ENCODE peak calls at places on chromosomes 6 and 20, in four cellular contexts. A is ureter, N is occipital lobe, Y is NCI-H510A treated with DMSO at 0.1 percent for 48 hours. S is an unnamed sample.

GRCh38 chr20:57835462-57836455 is 125.9 kb upstream of the PMEPA1 start:
- DNase-seq in A (no peak), N (no peak), Y (no peak), S (no peak)

GRCh38 chr6:28081486-28081751 is 1.1 kb downstream of the ZNF165 start:
- DNase-seq in A (no peak), N (no peak), Y (no peak), S (no peak)

GRCh38 chr20:2133318-2134183 is 31.9 kb downstream of the STK35 start:
- DNase-seq in A (no peak), N (no peak), Y (no peak), S (no peak)

GRCh38 chr20:9200620-9201019 is 131.7 kb downstream of the PLCB4 start:
- DNase-seq in A (no peak), N (no peak), Y (no peak), S (no peak)

GRCh38 chr6:158373209-158373608 is 60.9 kb downstream of the TULP4 start:
- DNase-seq in A (no peak), N (no peak), Y (no peak), S (no peak)

GRCh38 chr20:20712004-20712473 is 405 bp downstream of the RALGAPA2 start:
- DNase-seq in A (peak), N (no peak), Y (no peak), S (no peak)

GRCh38 chr6:44085219-44085618 is 42.0 kb downstream of the MRPL14 start:
- DNase-seq in A (no peak), N (no peak), Y (no peak), S (no peak)

GRCh38 chr6:154039231-154039842 is at the start of gene OPRM1:
- DNase-seq in A (no peak), N (no peak), Y (peak), S (peak)

GRCh38 chr20:4714818-4715217 is 6.9 kb upstream of the PRND start:
- DNase-seq in A (no peak), N (no peak), Y (no peak), S (no peak)

GRCh38 chr6:139577991-139578604 is 203.7 kb upstream of the CITED2 start:
- DNase-seq in A (no peak), N (no peak), Y (no peak), S (no peak)

GRCh38 chr20:58017237-58017969 is 211.1 kb downstream of the ANKRD60 start:
- DNase-seq in A (no peak), N (peak), Y (no peak), S (no peak)

GRCh38 chr6:35087361-35088280 is 53.5 kb downstream of the TCP11 start:
- DNase-seq in A (peak), N (no peak), Y (no peak), S (no peak)

GRCh38 chr6:126307859-126308258 is 32.1 kb upstream of the CENPW start:
- DNase-seq in A (no peak), N (no peak), Y (no peak), S (no peak)

GRCh38 chr20:56447227-56447626 is 21.2 kb upstream of the RTF2 start:
- DNase-seq in A (no peak), N (no peak), Y (no peak), S (no peak)

GRCh38 chr20:750801-751200 is 17.5 kb downstream of the SLC52A3 start:
- DNase-seq in A (no peak), N (no peak), Y (no peak), S (no peak)

GRCh38 chr6:153231048-153231635 is 100.1 kb upstream of the RGS17 start:
- DNase-seq in A (peak), N (peak), Y (peak), S (no peak)

GRCh38 chr6:142702501-142703460 is 242.2 kb downstream of the HIVEP2 start:
- DNase-seq in A (no peak), N (peak), Y (no peak), S (peak)

GRCh38 chr6:89976141-89977020 is 82.1 kb downstream of the GJA10 start:
- DNase-seq in A (no peak), N (no peak), Y (peak), S (no peak)

GRCh38 chr20:53617791-53618489 is 24.3 kb upstream of the ZNF217 start:
- DNase-seq in A (no peak), N (no peak), Y (no peak), S (no peak)

GRCh38 chr6:94988701-94989100 is 588.6 kb upstream of the MANEA start:
- DNase-seq in A (no peak), N (no peak), Y (no peak), S (no peak)

GRCh38 chr20:57401565-57401918 is 10.3 kb downstream of the RBM38 start:
- DNase-seq in A (no peak), N (no peak), Y (no peak), S (no peak)

GRCh38 chr20:22904905-22905304 is 130.2 kb upstream of the SSTR4 start:
- DNase-seq in A (no peak), N (no peak), Y (no peak), S (no peak)

GRCh38 chr6:138517635-138518034 is 18.3 kb upstream of the NHSL1 start:
- DNase-seq in A (no peak), N (no peak), Y (no peak), S (peak)

GRCh38 chr6:35034411-35035171 is 106.5 kb downstream of the TCP11 start:
- DNase-seq in A (no peak), N (no peak), Y (peak), S (peak)

GRCh38 chr6:11712760-11713159 is 65.8 kb downstream of the ADTRP start:
- DNase-seq in A (no peak), N (no peak), Y (no peak), S (peak)

GRCh38 chr6:151101811-151102694 is 137.7 kb upstream of the AKAP12 start:
- DNase-seq in A (no peak), N (no peak), Y (no peak), S (no peak)

GRCh38 chr20:63625771-63626423 is 1.0 kb downstream of the GMEB2 start:
- DNase-seq in A (no peak), N (no peak), Y (no peak), S (peak)

GRCh38 chr6:99993533-99994251 is at the start of gene MCHR2:
- DNase-seq in A (no peak), N (peak), Y (no peak), S (peak)

GRCh38 chr6:43764767-43765166 is 5.2 kb upstream of the VEGFA start:
- DNase-seq in A (no peak), N (no peak), Y (no peak), S (no peak)

GRCh38 chr6:150704447-150705192 is 104.9 kb downstream of the PLEKHG1 start:
- DNase-seq in A (no peak), N (no peak), Y (no peak), S (no peak)

GRCh38 chr20:63747622-63748355 is 8.2 kb downstream of the SLC2A4RG start:
- DNase-seq in A (no peak), N (no peak), Y (no peak), S (no peak)

GRCh38 chr6:42704937-42705374 is 17.4 kb downstream of the PRPH2 start:
- DNase-seq in A (no peak), N (no peak), Y (peak), S (no peak)

GRCh38 chr6:89794324-89794723 is 25.3 kb downstream of the MDN1 start:
- DNase-seq in A (no peak), N (no peak), Y (no peak), S (peak)

GRCh38 chr6:167047554-167047953 is 48.4 kb downstream of the CEP43 start:
- DNase-seq in A (no peak), N (no peak), Y (no peak), S (peak)

GRCh38 chr6:147159536-147160374 is 44.5 kb upstream of the STXBP5 start:
- DNase-seq in A (no peak), N (no peak), Y (no peak), S (no peak)

GRCh38 chr6:154509421-154510143 is 903 bp downstream of the CNKSR3 start:
- DNase-seq in A (peak), N (no peak), Y (no peak), S (peak)

GRCh38 chr6:155261146-155261900 is 2.5 kb upstream of the CLDN20 start:
- DNase-seq in A (no peak), N (no peak), Y (no peak), S (no peak)

GRCh38 chr6:87336367-87336766 is 7.3 kb upstream of the GJB7 start:
- DNase-seq in A (no peak), N (no peak), Y (no peak), S (no peak)

GRCh38 chr6:142846459-142846831 is 98.5 kb downstream of the HIVEP2 start:
- DNase-seq in A (no peak), N (no peak), Y (no peak), S (no peak)

GRCh38 chr20:11350126-11351005 is 567.3 kb upstream of the BTBD3 start:
- DNase-seq in A (peak), N (no peak), Y (peak), S (no peak)